ENCODE peak calls at places on chromosomes 7 and 10, in ten cellular contexts. Y is prostate gland, F is uterus, I is SJCRH30, B is mammary epithelial cell, G is ovary, U is tibial nerve, L is fibroblast of lung, Q is breast epithelium, J is iPS DF 6.9. M is an unnamed sample. For H3K4me1, the result is how much of the 10 kb centered on the place peaks cover.

GRCh38 chr7:107809179-107809578 is 6.2 kb upstream of the SLC26A3 start:
- DNase-seq in Y (no peak), F (no peak), I (no peak), B (no peak), G (no peak), U (no peak), L (no peak), Q (no peak), J (no peak), M (no peak)

GRCh38 chr7:21507627-21508343 is 35.1 kb upstream of the DNAH11 start:
- DNase-seq in Y (peak), F (no peak), I (peak), B (peak), G (no peak), U (peak), L (peak), Q (no peak), J (peak), M (peak)

GRCh38 chr7:155810607-155811559 is 1.4 kb downstream of the SHH start:
- DNase-seq in Y (no peak), F (no peak), I (no peak), B (no peak), G (no peak), U (no peak), L (no peak), Q (no peak), J (no peak), M (no peak)

GRCh38 chr7:44393238-44394111 is 68.1 kb upstream of the CAMK2B start:
- DNase-seq in Y (no peak), F (no peak), I (no peak), B (no peak), G (no peak), U (no peak), L (no peak), Q (no peak), J (no peak), M (no peak)

GRCh38 chr10:103896225-103896624 is 21.8 kb downstream of the STN1 start:
- DNase-seq in Y (no peak), F (no peak), I (no peak), B (no peak), G (no peak), U (no peak), L (peak), Q (no peak), J (no peak), M (no peak)

GRCh38 chr10:97722980-97723379 is 9.4 kb downstream of the MARVELD1 start:
- DNase-seq in Y (no peak), F (no peak), I (no peak), B (no peak), G (no peak), U (no peak), L (no peak), Q (no peak), J (no peak), M (no peak)

GRCh38 chr7:45430397-45430796 is 143.8 kb upstream of the ADCY1 start:
- DNase-seq in Y (no peak), F (no peak), I (no peak), B (no peak), G (no peak), U (no peak), L (no peak), Q (no peak), J (no peak), M (no peak)

GRCh38 chr10:44465430-44466115 is 80.7 kb upstream of the CXCL12 start:
- DNase-seq in Y (no peak), F (no peak), I (no peak), B (no peak), G (no peak), U (no peak), L (peak), Q (no peak), J (no peak), M (no peak)

GRCh38 chr7:101134399-101134980 is 7.6 kb downstream of the SERPINE1 start:
- DNase-seq in Y (no peak), F (no peak), I (no peak), B (no peak), G (no peak), U (no peak), L (peak), Q (no peak), J (no peak), M (no peak)

GRCh38 chr7:41297167-41297566 is 405.7 kb downstream of the INHBA start:
- DNase-seq in Y (no peak), F (no peak), I (no peak), B (no peak), G (no peak), U (no peak), L (no peak), Q (no peak), J (no peak), M (peak)

GRCh38 chr7:5510426-5511045 is 86.9 kb upstream of the TNRC18 start:
- DNase-seq in Y (no peak), F (no peak), I (no peak), B (no peak), G (no peak), U (no peak), L (no peak), Q (no peak), J (no peak), M (peak)

GRCh38 chr10:86661161-86662025 is 6.9 kb upstream of the LDB3 start:
- DNase-seq in Y (no peak), F (no peak), I (peak), B (peak), G (peak), U (no peak), L (peak), Q (no peak), J (no peak), M (no peak)

GRCh38 chr7:26097837-26098668 is 53.9 kb upstream of the NFE2L3 start:
- DNase-seq in Y (no peak), F (no peak), I (no peak), B (no peak), G (no peak), U (no peak), L (no peak), Q (no peak), J (no peak), M (no peak)

GRCh38 chr10:101829561-101830315 is 11.5 kb upstream of the OGA start:
- DNase-seq in Y (peak), F (peak), I (peak), B (no peak), G (peak), U (peak), L (no peak), Q (peak), J (peak), M (peak)

GRCh38 chr10:75086278-75086934 is 25.1 kb upstream of the SAMD8 start:
- DNase-seq in Y (no peak), F (no peak), I (no peak), B (no peak), G (no peak), U (no peak), L (no peak), Q (no peak), J (no peak), M (no peak)

GRCh38 chr10:62707810-62708209 is 96.7 kb upstream of the ADO start:
- DNase-seq in Y (no peak), F (no peak), I (no peak), B (no peak), G (no peak), U (no peak), L (no peak), Q (no peak), J (no peak), M (no peak)

GRCh38 chr7:43553999-43554398 is 28.9 kb upstream of the STK17A start:
- DNase-seq in Y (no peak), F (no peak), I (no peak), B (peak), G (no peak), U (no peak), L (peak), Q (no peak), J (no peak), M (peak)

GRCh38 chr10:62818426-62819011 is 2.4 kb upstream of the EGR2 start:
- DNase-seq in Y (no peak), F (no peak), I (no peak), B (peak), G (peak), U (no peak), L (peak), Q (no peak), J (no peak), M (no peak)

GRCh38 chr10:62843591-62843990 is 27.4 kb upstream of the EGR2 start:
- DNase-seq in Y (no peak), F (no peak), I (no peak), B (no peak), G (no peak), U (no peak), L (no peak), Q (no peak), J (no peak), M (no peak)

GRCh38 chr7:70574970-70575799 is 556.8 kb upstream of the GALNT17 start:
- DNase-seq in Y (no peak), F (no peak), I (peak), B (peak), G (no peak), U (no peak), L (peak), Q (no peak), J (no peak), M (peak)

GRCh38 chr7:48139461-48139860 is 31.8 kb upstream of the ABCA13 start:
- DNase-seq in Y (no peak), F (no peak), I (peak), B (no peak), G (no peak), U (no peak), L (peak), Q (no peak), J (no peak), M (no peak)

GRCh38 chr7:105094966-105095365 is 81.0 kb downstream of the KMT2E start:
- DNase-seq in Y (no peak), F (no peak), I (no peak), B (no peak), G (no peak), U (no peak), L (no peak), Q (no peak), J (no peak), M (no peak)

GRCh38 chr10:31959461-31960173 is 31.0 kb upstream of the ARHGAP12 start:
- DNase-seq in Y (no peak), F (no peak), I (no peak), B (no peak), G (no peak), U (no peak), L (no peak), Q (no peak), J (no peak), M (no peak)

GRCh38 chr10:93947055-93947454 is 46.7 kb upstream of the PLCE1 start:
- DNase-seq in Y (no peak), F (no peak), I (peak), B (no peak), G (peak), U (no peak), L (peak), Q (no peak), J (no peak), M (no peak)

GRCh38 chr10:5968681-5969453 is 8.5 kb downstream of the IL15RA start:
- DNase-seq in Y (no peak), F (no peak), I (no peak), B (no peak), G (no peak), U (no peak), L (no peak), Q (peak), J (no peak), M (no peak)

GRCh38 chr10:10910634-10911033 is 107.0 kb upstream of the CELF2 start:
- DNase-seq in Y (no peak), F (no peak), I (peak), B (no peak), G (no peak), U (no peak), L (peak), Q (no peak), J (no peak), M (no peak)

GRCh38 chr10:36114913-36115312 is 472.8 kb upstream of the FZD8 start:
- DNase-seq in Y (no peak), F (no peak), I (peak), B (no peak), G (no peak), U (no peak), L (peak), Q (no peak), J (no peak), M (no peak)

GRCh38 chr7:127252736-127253288 is at the start of gene GRM8:
- DNase-seq in Y (peak), F (peak), I (peak), B (peak), G (peak), U (peak), L (peak), Q (no peak), J (no peak), M (no peak)

GRCh38 chr7:2519119-2519930 is at the start of gene LFNG:
- DNase-seq in Y (peak), F (peak), I (peak), B (peak), G (peak), U (peak), L (peak), Q (peak), J (no peak), M (no peak)

GRCh38 chr7:116588641-116589594 is 64.1 kb downstream of the CAV1 start:
- DNase-seq in Y (peak), F (no peak), I (peak), B (peak), G (no peak), U (no peak), L (peak), Q (no peak), J (no peak), M (no peak)

GRCh38 chr7:129757991-129758390 is 146.5 kb downstream of the NRF1 start:
- DNase-seq in Y (no peak), F (no peak), I (no peak), B (no peak), G (no peak), U (no peak), L (no peak), Q (no peak), J (no peak), M (no peak)

GRCh38 chr7:35555934-35556333 is 139.0 kb downstream of the HERPUD2 start:
- DNase-seq in Y (no peak), F (no peak), I (no peak), B (peak), G (no peak), U (no peak), L (no peak), Q (no peak), J (no peak), M (peak)

GRCh38 chr10:121662945-121663917 is 65.0 kb upstream of the FGFR2 start:
- DNase-seq in Y (no peak), F (no peak), I (peak), B (peak), G (no peak), U (no peak), L (no peak), Q (no peak), J (peak), M (peak)

GRCh38 chr7:138776156-138776833 is 21.5 kb upstream of the TMEM213 start:
- DNase-seq in Y (no peak), F (no peak), I (no peak), B (no peak), G (no peak), U (no peak), L (no peak), Q (no peak), J (no peak), M (no peak)

GRCh38 chr7:36939816-36940215 is 215.5 kb upstream of the AOAH start:
- DNase-seq in Y (no peak), F (no peak), I (no peak), B (no peak), G (no peak), U (no peak), L (no peak), Q (no peak), J (no peak), M (no peak)

GRCh38 chr10:73357821-73358220 is 843 bp downstream of the CFAP70 start:
- DNase-seq in Y (no peak), F (no peak), I (no peak), B (no peak), G (no peak), U (no peak), L (no peak), Q (no peak), J (no peak), M (no peak)

GRCh38 chr10:14438057-14438456 is 107.3 kb upstream of the FRMD4A start:
- DNase-seq in Y (no peak), F (no peak), I (no peak), B (no peak), G (no peak), U (no peak), L (no peak), Q (no peak), J (no peak), M (no peak)

GRCh38 chr10:118918116-118918515 is 111.4 kb upstream of the NANOS1 start:
- DNase-seq in Y (no peak), F (no peak), I (no peak), B (no peak), G (no peak), U (no peak), L (no peak), Q (no peak), J (no peak), M (no peak)
- H3K27ac ChIP-seq in Y (no peak), F (no peak), I (no peak), B (no peak), G (no peak), U (no peak), L (no peak), Q (no peak), J (no peak), M (no peak)

DNA sequence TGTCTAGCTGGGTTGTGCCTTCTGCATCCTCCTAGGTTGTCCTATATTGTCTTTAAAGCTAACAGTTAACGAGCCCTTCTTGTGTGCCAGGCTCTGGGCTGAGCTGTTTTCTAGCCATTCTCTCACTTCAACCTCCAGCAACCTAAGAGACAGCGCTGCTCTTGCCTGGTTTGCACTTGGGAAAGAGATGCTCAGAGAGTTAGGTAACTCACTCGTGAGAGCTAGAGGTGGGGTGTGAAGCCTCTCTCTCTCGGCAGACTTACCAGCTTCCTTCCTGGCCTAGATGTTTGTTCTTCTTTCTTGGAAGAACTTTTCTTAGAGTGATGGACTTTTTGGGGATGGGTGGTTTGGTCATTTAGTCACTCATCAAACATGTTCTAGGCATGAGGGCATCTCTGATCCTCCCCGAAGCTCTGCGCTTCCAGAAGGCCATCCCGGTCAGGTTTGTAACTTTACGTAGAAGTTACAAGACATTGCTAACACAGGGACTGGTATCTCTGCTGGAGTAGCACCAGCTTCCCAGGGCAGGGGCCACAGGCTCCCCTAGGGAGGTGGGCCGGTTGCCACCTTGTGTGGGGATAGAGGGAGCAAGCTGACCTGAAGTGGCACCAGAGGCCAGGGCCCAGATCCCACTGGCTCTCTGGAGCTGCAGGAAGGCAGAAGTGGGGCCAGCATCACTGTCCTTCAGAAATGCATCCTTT is 14.3 kb downstream of the TSPAN15 start:
- DNase-seq in Y (no peak), F (no peak), I (no peak), B (no peak), G (no peak), U (no peak), L (no peak), Q (no peak), J (no peak), M (no peak)
- H3K4me1 ChIP-seq in Y (under half), F (under half), I (under half), B (under half), G (under half), U (half or more), L (under half), Q (under half), J (under half), M (under half)

GRCh38 chr7:87001214-87001613 is 58.2 kb downstream of the ELAPOR2 start:
- DNase-seq in Y (no peak), F (no peak), I (no peak), B (peak), G (no peak), U (no peak), L (peak), Q (no peak), J (no peak), M (peak)
- H3K27ac ChIP-seq in Y (no peak), F (no peak), I (no peak), B (no peak), G (no peak), U (no peak), L (no peak), Q (no peak), J (no peak), M (no peak)

DNA sequence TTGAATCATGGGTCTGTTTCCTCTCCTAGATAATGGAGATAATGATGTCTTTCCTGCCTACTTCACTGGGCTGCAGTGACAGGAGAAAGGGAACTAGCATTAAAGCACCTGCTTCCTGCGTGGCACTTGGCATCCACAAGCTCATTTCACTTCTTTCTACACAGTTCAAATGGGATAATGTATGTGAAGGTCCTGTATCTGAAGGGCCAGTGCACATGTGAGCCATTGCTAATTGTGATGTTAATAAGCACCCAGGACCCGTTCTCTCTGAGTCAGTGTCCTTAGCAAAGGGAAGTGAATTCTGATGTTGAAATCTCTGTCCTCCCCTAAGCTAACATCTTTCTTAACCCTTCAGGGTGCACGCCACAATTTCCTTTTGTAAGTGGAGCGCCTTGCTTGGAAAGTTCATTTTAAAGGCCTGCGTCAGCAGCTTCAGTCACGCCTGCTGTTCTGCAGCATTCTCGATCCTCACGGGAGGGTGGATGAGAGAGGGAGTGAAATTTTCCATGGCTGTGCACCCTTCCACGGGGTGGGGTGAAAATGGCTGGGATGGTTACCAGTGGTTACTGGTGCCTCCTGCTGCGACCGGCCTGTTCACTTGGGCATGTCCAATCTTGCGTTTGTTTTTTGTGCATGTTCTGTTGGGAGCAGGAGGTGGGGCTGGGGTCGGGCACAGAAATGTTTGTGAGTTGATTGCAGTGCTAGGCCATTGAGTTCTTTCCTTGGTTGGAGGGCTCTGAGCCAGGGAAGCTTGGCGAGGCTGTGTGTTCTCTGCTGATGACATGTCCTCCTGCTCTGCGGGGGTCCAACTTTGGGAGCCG is 59.2 kb downstream of the HK1 start:
- DNase-seq in Y (peak), F (no peak), I (no peak), B (peak), G (no peak), U (no peak), L (peak), Q (no peak), J (no peak), M (peak)
- H3K4me1 ChIP-seq in Y (half or more), F (under half), I (under half), B (half or more), G (under half), U (under half), L (under half), Q (under half), J (under half), M (half or more)

GRCh38 chr10:89278034-89278535 is 23.8 kb upstream of the IFIT2 start:
- DNase-seq in Y (peak), F (peak), I (peak), B (peak), G (no peak), U (peak), L (peak), Q (no peak), J (no peak), M (peak)
- H3K27ac ChIP-seq in Y (peak), F (peak), I (peak), B (peak), G (peak), U (peak), L (peak), Q (peak), J (no peak), M (peak)